ENCODE peak calls at places on chromosomes 16 and 17, in ten cellular contexts. Q, J, C, A, R, E, B, D, G and H are unnamed samples.

GRCh38 chr17:57574040-57574513 is 171.0 kb downstream of the CCDC182 start:
- DNase-seq in Q (no peak), J (peak; percentile 54), C (no peak), A (no peak), R (no peak), E (no peak), B (no peak), D (no peak), G (no peak), H (no peak)

GRCh38 chr17:32111141-32111771 is 31.0 kb upstream of the RHOT1 start:
- DNase-seq in Q (peak; percentile 70), J (no peak), C (no peak), A (no peak), R (peak; percentile 22), E (peak; percentile 54), B (peak; percentile 59), D (no peak), G (peak; percentile 15), H (no peak)

GRCh38 chr17:6512552-6512951 is 43.8 kb downstream of the PITPNM3 start:
- DNase-seq in Q (no peak), J (no peak), C (no peak), A (no peak), R (no peak), E (no peak), B (no peak), D (no peak), G (no peak), H (no peak)

GRCh38 chr17:50634915-50635719 is 436 bp downstream of the ABCC3 start:
- DNase-seq in Q (no peak), J (no peak), C (no peak), A (no peak), R (no peak), E (no peak), B (peak; percentile 66), D (no peak), G (no peak), H (no peak)

GRCh38 chr16:82241469-82242052 is 71.5 kb upstream of the MPHOSPH6 start:
- DNase-seq in Q (no peak), J (no peak), C (no peak), A (no peak), R (no peak), E (no peak), B (no peak), D (no peak), G (no peak), H (no peak)

GRCh38 chr17:2758870-2759269 is 9.4 kb upstream of the CCDC92B start:
- DNase-seq in Q (no peak), J (no peak), C (no peak), A (no peak), R (no peak), E (no peak), B (no peak), D (no peak), G (no peak), H (no peak)

GRCh38 chr17:8821446-8822105 is 22.4 kb upstream of the MFSD6L start:
- DNase-seq in Q (no peak), J (no peak), C (no peak), A (no peak), R (no peak), E (no peak), B (no peak), D (no peak), G (no peak), H (no peak)

GRCh38 chr16:58515871-58516767 is 802 bp downstream of the SETD6 start:
- DNase-seq in Q (peak; percentile 71), J (peak; percentile 26), C (no peak), A (no peak), R (peak; percentile 37), E (peak; percentile 36), B (peak; percentile 34), D (no peak), G (peak; percentile 70), H (no peak)

GRCh38 chr16:78973041-78973440 is 627.5 kb downstream of the MAF start:
- DNase-seq in Q (no peak), J (peak; percentile 87), C (no peak), A (no peak), R (no peak), E (peak; percentile 43), B (no peak), D (no peak), G (no peak), H (no peak)

GRCh38 chr16:22007509-22008214 is at the start of gene MOSMO:
- DNase-seq in Q (peak; percentile 81), J (peak; percentile 31), C (peak; percentile 66), A (peak; percentile 36), R (peak; percentile 67), E (peak; percentile 73), B (peak; percentile 69), D (peak; percentile 57), G (peak; percentile 71), H (peak; percentile 62)

GRCh38 chr17:6701719-6702118 is 11.4 kb downstream of the SLC13A5 start:
- DNase-seq in Q (peak; percentile 68), J (no peak), C (no peak), A (no peak), R (no peak), E (peak; percentile 62), B (peak; percentile 77), D (no peak), G (no peak), H (no peak)

GRCh38 chr17:67212716-67213417 is 32.1 kb downstream of the HELZ start:
- DNase-seq in Q (no peak), J (no peak), C (no peak), A (no peak), R (no peak), E (no peak), B (no peak), D (no peak), G (no peak), H (no peak)

GRCh38 chr16:27511657-27512056 is 38.1 kb downstream of the GTF3C1 start:
- DNase-seq in Q (no peak), J (no peak), C (no peak), A (no peak), R (no peak), E (no peak), B (no peak), D (no peak), G (no peak), H (no peak)

GRCh38 chr17:51000835-51001638 is 119.6 kb downstream of the SPAG9 start:
- DNase-seq in Q (no peak), J (peak; percentile 57), C (no peak), A (no peak), R (peak; percentile 18), E (peak; percentile 26), B (peak; percentile 36), D (no peak), G (peak; percentile 26), H (peak; percentile 66)

GRCh38 chr16:19210175-19210924 is 42.3 kb downstream of the SYT17 start:
- DNase-seq in Q (no peak), J (no peak), C (no peak), A (no peak), R (no peak), E (peak; percentile 80), B (no peak), D (no peak), G (peak; percentile 82), H (no peak)